ENCODE peak calls at places on chromosomes 3 and 15, in four cellular contexts. X is IMR-90, E is NCI-H345, I is NCI-H2171. B is an unnamed sample.

GRCh38 chr15:74127954-74128784 is 2.2 kb upstream of the ISLR2 start:
- DNase-seq in X (no peak), E (no peak), I (no peak), B (peak; percentile 19)

GRCh38 chr3:94627689-94628088 is 564.8 kb downstream of the NSUN3 start:
- DNase-seq in X (no peak), E (no peak), I (no peak), B (no peak)

GRCh38 chr3:160369784-160370183 is 29.2 kb downstream of the IFT80 start:
- DNase-seq in X (no peak), E (no peak), I (no peak), B (no peak)

GRCh38 chr3:17850448-17850847 is 108.0 kb upstream of the TBC1D5 start:
- DNase-seq in X (no peak), E (no peak), I (no peak), B (peak; percentile 18)

GRCh38 chr3:11835028-11835639 is 11.6 kb downstream of the TAMM41 start:
- DNase-seq in X (peak; percentile 46), E (no peak), I (no peak), B (peak; percentile 26)

GRCh38 chr3:138114988-138115971 is at the start of gene DZIP1L:
- DNase-seq in X (peak; percentile 70), E (peak; percentile 42), I (peak; percentile 58), B (peak; percentile 74)

GRCh38 chr3:39668420-39668819 is 141.0 kb upstream of the MYRIP start:
- DNase-seq in X (peak; percentile 38), E (peak; percentile 1), I (peak; percentile 3), B (peak; percentile 52)

GRCh38 chr3:156256256-156256655 is 135.9 kb downstream of the KCNAB1 start:
- DNase-seq in X (no peak), E (no peak), I (no peak), B (peak; percentile 21)

GRCh38 chr3:26236511-26236910 is 386.1 kb upstream of the LRRC3B start:
- DNase-seq in X (no peak), E (no peak), I (no peak), B (no peak)

GRCh38 chr3:46902188-46902631 is 24.7 kb downstream of the PTH1R start:
- DNase-seq in X (no peak), E (no peak), I (no peak), B (no peak)

GRCh38 chr15:62847900-62848489 is 194.6 kb upstream of the TPM1 start:
- DNase-seq in X (peak; percentile 54), E (peak; percentile 2), I (no peak), B (peak; percentile 64)

GRCh38 chr15:56984681-56985515 is 66.5 kb downstream of the TCF12 start:
- DNase-seq in X (peak; percentile 48), E (no peak), I (no peak), B (peak; percentile 63)

GRCh38 chr3:55728461-55729100 is 241.5 kb upstream of the WNT5A start:
- DNase-seq in X (peak; percentile 12), E (no peak), I (no peak), B (no peak)

GRCh38 chr3:54120657-54121403 is 1.5 kb upstream of the CACNA2D3 start:
- DNase-seq in X (no peak), E (peak; percentile 38), I (no peak), B (no peak)

GRCh38 chr3:121998030-121998580 is 23.9 kb downstream of the ILDR1 start:
- DNase-seq in X (peak; percentile 56), E (no peak), I (no peak), B (peak; percentile 66)

GRCh38 chr3:171458857-171459129 is 1.4 kb downstream of the TNIK start:
- DNase-seq in X (no peak), E (no peak), I (peak; percentile 42), B (peak; percentile 17)

GRCh38 chr3:11803977-11804903 is 42.4 kb downstream of the TAMM41 start:
- DNase-seq in X (peak; percentile 55), E (peak; percentile 33), I (no peak), B (peak; percentile 53)

GRCh38 chr3:155673411-155673810 is 71.5 kb downstream of the PLCH1 start:
- DNase-seq in X (no peak), E (no peak), I (no peak), B (no peak)

GRCh38 chr15:64247906-64248541 is 85.2 kb upstream of the PPIB start:
- DNase-seq in X (peak; percentile 90), E (peak; percentile 63), I (peak; percentile 38), B (peak; percentile 82)

GRCh38 chr15:56736308-56736707 is 3.0 kb upstream of the ZNF280D start:
- DNase-seq in X (peak; percentile 61), E (no peak), I (no peak), B (peak; percentile 38)

GRCh38 chr15:74630284-74631086 is 14.8 kb downstream of the CLK3 start:
- DNase-seq in X (no peak), E (no peak), I (peak; percentile 17), B (no peak)

GRCh38 chr15:79644091-79644490 is 212.0 kb downstream of the MINAR1 start:
- DNase-seq in X (peak; percentile 85), E (no peak), I (no peak), B (peak; percentile 86)

GRCh38 chr3:45330500-45331295 is 57.7 kb upstream of the LARS2 start:
- DNase-seq in X (no peak), E (no peak), I (no peak), B (no peak)

GRCh38 chr15:51367322-51367976 is 26.0 kb downstream of the GLDN start:
- DNase-seq in X (no peak), E (no peak), I (no peak), B (peak; percentile 34)

GRCh38 chr3:119015942-119016341 is 18.7 kb downstream of the IGSF11 start:
- DNase-seq in X (no peak), E (no peak), I (peak; percentile 49), B (no peak)

GRCh38 chr15:80970018-80970657 is 19.5 kb downstream of the MESD start:
- DNase-seq in X (peak; percentile 54), E (peak; percentile 42), I (peak; percentile 32), B (peak; percentile 61)

GRCh38 chr15:27844018-27844666 is 255.0 kb downstream of the OCA2 start:
- DNase-seq in X (peak; percentile 82), E (no peak), I (no peak), B (no peak)

B was measured in EL.